ENCODE peak calls at places on chromosomes 7 and 10, in ten cellular contexts. P is uterus; I is iris pigment epithelial cell; E is naive thymus-derived CD8-positive, alpha-beta T cell; K is KBM-7; M is GM13977; T is HT-29; A is foreskin fibroblast; G is HTR-8/SVneo; V is GM12865. J is an unnamed sample.
A peak's percentile ranks its signal among the peaks of the same experiment; 100 is the strongest.

GRCh38 chr7:1664711-1665591 is 5.1 kb upstream of the ELFN1 start:
- DNase-seq in P (peak; percentile 63), I (peak; percentile 46), E (peak; percentile 46), K (peak; percentile 72), M (peak; percentile 91), T (no peak), A (peak; percentile 79), G (peak; percentile 90), V (peak; percentile 26), J (peak; percentile 86)

GRCh38 chr7:368651-369475 is 78.9 kb downstream of the FOXL3 start:
- DNase-seq in P (no peak), I (no peak), E (no peak), K (no peak), M (no peak), T (no peak), A (no peak), G (no peak), V (no peak), J (peak; percentile 80)

GRCh38 chr10:52959810-52960209 is 187.2 kb upstream of the MBL2 start:
- DNase-seq in P (no peak), I (no peak), E (no peak), K (no peak), M (no peak), T (no peak), A (no peak), G (no peak), V (no peak), J (no peak)

GRCh38 chr7:117673839-117674238 is 194.0 kb downstream of the CFTR start:
- DNase-seq in P (no peak), I (peak; percentile 63), E (no peak), K (peak; percentile 8), M (peak; percentile 31), T (peak; percentile 91), A (peak; percentile 8), G (peak; percentile 56), V (peak; percentile 36), J (no peak)

GRCh38 chr10:25875555-25876165 is 58.4 kb upstream of the MYO3A start:
- DNase-seq in P (peak; percentile 15), I (peak; percentile 54), E (peak; percentile 63), K (peak; percentile 70), M (peak; percentile 62), T (peak; percentile 89), A (peak; percentile 19), G (peak; percentile 44), V (peak; percentile 84), J (peak; percentile 83)

GRCh38 chr7:5598261-5598761 is 174.7 kb upstream of the TNRC18 start:
- DNase-seq in P (no peak), I (peak; percentile 30), E (no peak), K (peak; percentile 31), M (no peak), T (no peak), A (peak; percentile 34), G (no peak), V (no peak), J (no peak)

GRCh38 chr10:119305860-119306513 is 98.6 kb downstream of the GRK5 start:
- DNase-seq in P (peak; percentile 80), I (peak; percentile 99), E (peak; percentile 72), K (peak; percentile 74), M (peak; percentile 75), T (peak; percentile 18), A (peak; percentile 85), G (peak; percentile 84), V (peak; percentile 90), J (peak; percentile 89)

GRCh38 chr10:89458289-89458688 is 43.9 kb downstream of the IFIT5 start:
- DNase-seq in P (no peak), I (peak; percentile 83), E (no peak), K (no peak), M (no peak), T (peak; percentile 36), A (peak; percentile 67), G (peak; percentile 31), V (no peak), J (no peak)

GRCh38 chr7:90931996-90932912 is 332.0 kb upstream of the FZD1 start:
- DNase-seq in P (no peak), I (no peak), E (no peak), K (no peak), M (peak; percentile 68), T (no peak), A (peak; percentile 23), G (no peak), V (peak; percentile 92), J (no peak)

GRCh38 chr10:114388275-114388674 is 16.0 kb downstream of the AFAP1L2 start:
- DNase-seq in P (no peak), I (no peak), E (no peak), K (no peak), M (peak; percentile 49), T (no peak), A (no peak), G (no peak), V (peak; percentile 78), J (no peak)

GRCh38 chr7:142569851-142570250 is 179.4 kb upstream of the PRSS1 start:
- DNase-seq in P (no peak), I (peak; percentile 40), E (no peak), K (no peak), M (no peak), T (no peak), A (no peak), G (no peak), V (no peak), J (no peak)

GRCh38 chr7:556427-556826 is 36.8 kb upstream of the PDGFA start:
- DNase-seq in P (no peak), I (no peak), E (no peak), K (no peak), M (no peak), T (no peak), A (no peak), G (no peak), V (no peak), J (no peak)

GRCh38 chr10:132446661-132447445 is 49.9 kb downstream of the PWWP2B start:
- DNase-seq in P (peak; percentile 60), I (peak; percentile 50), E (peak; percentile 74), K (peak; percentile 86), M (peak; percentile 60), T (peak; percentile 93), A (peak; percentile 36), G (peak; percentile 50), V (peak; percentile 42), J (no peak)